ENCODE peak calls at places on chromosomes 12 and 14, in nine cellular contexts. X, R, K, E, B, S, W, Y and V are unnamed samples. For H3K36me3, the result is how much of the 10 kb centered on the place peaks cover.

GRCh38 chr12:26668847-26669246 is 164.1 kb downstream of the ITPR2 start:
- DNase-seq in E (no peak), R (no peak), B (no peak), X (no peak), K (no peak), S (no peak), Y (no peak), W (no peak), V (no peak)

GRCh38 chr12:12714276-12715001 is 2.7 kb upstream of the CDKN1B start:
- DNase-seq in Y (peak), X (peak), E (no peak), R (peak), K (no peak), S (no peak), B (peak), W (no peak), V (no peak)

GRCh38 chr12:84701041-84701440 is 211.6 kb downstream of the SLC6A15 start:
- DNase-seq in B (no peak), Y (no peak), R (no peak), W (no peak), K (no peak), E (no peak), X (no peak), S (no peak), V (no peak)

GRCh38 chr14:75127903-75128595 is 1.2 kb upstream of the NEK9 start:
- DNase-seq in X (no peak), Y (peak), B (no peak), W (no peak), K (no peak), R (no peak), S (no peak), E (peak), V (no peak)

GRCh38 chr14:33377596-33378390 is 439.1 kb downstream of the NPAS3 start:
- DNase-seq in Y (no peak), K (no peak), W (no peak), S (no peak), B (no peak), E (no peak), R (no peak), X (no peak), V (no peak)

GRCh38 chr14:91897121-91897701 is 29.9 kb upstream of the TC2N start:
- DNase-seq in Y (peak), K (no peak), X (no peak), B (peak), E (no peak), W (peak), S (no peak), R (peak), V (peak)

GRCh38 chr14:99647407-99647806 is 2.5 kb downstream of the HHIPL1 start:
- DNase-seq in S (peak), W (no peak), B (no peak), Y (no peak), X (no peak), R (no peak), K (no peak), E (no peak), V (peak)

GRCh38 chr12:66740257-66740656 is 61.4 kb upstream of the GRIP1 start:
- DNase-seq in W (no peak), B (no peak), S (no peak), X (no peak), K (no peak), R (no peak), E (no peak), Y (peak), V (no peak)

GRCh38 chr14:23608454-23608853 is 27.7 kb upstream of the DHRS2 start:
- DNase-seq in X (no peak), Y (peak), R (no peak), E (no peak), B (no peak), S (no peak), K (no peak), W (no peak), V (no peak)

GRCh38 chr12:102955926-102956737 is 1.3 kb upstream of the ASCL1 start:
- DNase-seq in Y (peak), R (peak), E (peak), X (no peak), S (no peak), K (no peak), B (peak), W (peak), V (peak)

GRCh38 chr12:42776396-42776795 is 186.8 kb upstream of the PRICKLE1 start:
- DNase-seq in E (no peak), R (no peak), X (no peak), W (no peak), K (no peak), B (no peak), Y (no peak), S (no peak), V (no peak)

GRCh38 chr12:96850676-96851075 is 56.4 kb upstream of the NEDD1 start:
- DNase-seq in R (no peak), X (no peak), S (no peak), K (no peak), E (no peak), B (no peak), Y (no peak), W (no peak), V (no peak)

GRCh38 chr12:122872815-122873361 is 23.0 kb downstream of the VPS37B start:
- DNase-seq in X (no peak), W (peak), K (no peak), S (no peak), E (peak), Y (peak), R (no peak), B (peak), V (no peak)

GRCh38 chr12:122870163-122870842 is 25.6 kb downstream of the VPS37B start:
- DNase-seq in X (no peak), S (no peak), W (peak), E (no peak), Y (no peak), K (no peak), B (no peak), R (no peak), V (no peak)

GRCh38 chr12:122869207-122869973 is 26.5 kb downstream of the VPS37B start:
- DNase-seq in K (no peak), S (no peak), W (no peak), X (no peak), B (no peak), Y (no peak), R (no peak), E (no peak), V (no peak)

GRCh38 chr12:122871851-122872785 is 23.8 kb downstream of the VPS37B start:
- DNase-seq in B (peak), S (peak), E (peak), K (peak), Y (peak), W (peak), R (peak), X (no peak), V (peak)

GRCh38 chr12:122870867-122871664 is 24.9 kb downstream of the VPS37B start:
- DNase-seq in B (peak), X (no peak), Y (peak), S (no peak), E (peak), K (no peak), W (peak), R (no peak), V (peak)
- H3K36me3 ChIP-seq in B (under half), X (half or more), Y (under half), S (under half), E (under half), K (under half), W (under half), R (under half), V (under half)

GRCh38 chr14:71048393-71048792 is 141.1 kb downstream of the PCNX1 start:
- DNase-seq in B (no peak), R (no peak), W (no peak), Y (no peak), E (no peak), K (no peak), X (no peak), S (no peak), V (peak)
- H3K36me3 ChIP-seq in B (half or more), R (under half), W (under half), Y (under half), E (under half), K (under half), X (half or more), S (under half), V (under half)

DNA sequence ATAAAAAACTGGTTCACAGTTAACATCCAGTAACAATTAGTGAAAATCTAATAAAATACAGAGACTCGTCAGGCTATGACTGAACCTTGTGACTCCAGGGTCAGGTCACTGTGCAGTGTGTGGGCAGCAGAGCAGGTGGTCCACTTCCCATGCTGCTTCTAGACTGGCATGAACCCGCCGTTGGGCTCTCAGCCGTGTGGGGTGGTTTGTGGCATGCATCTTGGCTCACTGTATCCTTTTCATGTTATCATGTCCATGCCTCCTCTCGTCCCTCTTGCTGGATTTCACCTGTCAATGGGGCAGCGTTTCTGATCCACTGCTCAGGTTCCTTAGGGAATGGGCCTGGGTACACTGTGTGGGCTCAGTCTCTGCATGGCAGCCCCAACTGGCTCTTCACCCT is 57.3 kb downstream of the EP400 start:
- DNase-seq in B (no peak), X (no peak), K (no peak), S (no peak), R (no peak), Y (no peak), W (peak), E (no peak), V (peak)
- H3K36me3 ChIP-seq in B (half or more), X (half or more), K (half or more), S (under half), R (under half), Y (under half), W (under half), E (half or more), V (under half)

GRCh38 chr14:39291739-39292138 is 58.0 kb downstream of the MIA2 start:
- DNase-seq in W (no peak), X (no peak), E (no peak), R (no peak), K (no peak), Y (no peak), S (no peak), B (no peak), V (no peak)
- H3K36me3 ChIP-seq in W (under half), X (under half), E (under half), R (under half), K (under half), Y (under half), S (under half), B (half or more), V (under half)

DNA sequence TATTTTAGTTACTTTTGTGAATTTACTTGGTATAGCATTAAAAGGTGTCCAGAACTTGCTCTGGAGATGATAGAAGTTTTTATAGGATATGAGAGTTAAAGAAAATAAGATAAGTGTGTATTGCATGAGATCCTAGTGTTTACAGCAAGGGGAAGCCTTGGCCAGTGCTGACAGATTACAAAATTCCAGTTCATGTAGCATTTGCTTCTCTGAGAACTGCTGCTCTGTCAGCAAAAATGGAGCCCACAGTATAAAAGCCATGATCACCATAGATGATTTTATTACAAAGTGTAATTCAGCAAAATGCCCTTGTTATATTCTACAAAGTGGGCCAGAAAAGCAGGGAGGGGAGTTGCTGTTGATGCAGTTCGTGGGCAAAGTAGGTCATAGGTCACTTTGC is 40.0 kb upstream of the ATF1 start:
- DNase-seq in K (no peak), R (no peak), Y (no peak), E (no peak), S (no peak), B (no peak), W (no peak), X (no peak), V (no peak)
- H3K36me3 ChIP-seq in K (half or more), R (under half), Y (under half), E (under half), S (half or more), B (half or more), W (under half), X (half or more), V (under half)

DNA sequence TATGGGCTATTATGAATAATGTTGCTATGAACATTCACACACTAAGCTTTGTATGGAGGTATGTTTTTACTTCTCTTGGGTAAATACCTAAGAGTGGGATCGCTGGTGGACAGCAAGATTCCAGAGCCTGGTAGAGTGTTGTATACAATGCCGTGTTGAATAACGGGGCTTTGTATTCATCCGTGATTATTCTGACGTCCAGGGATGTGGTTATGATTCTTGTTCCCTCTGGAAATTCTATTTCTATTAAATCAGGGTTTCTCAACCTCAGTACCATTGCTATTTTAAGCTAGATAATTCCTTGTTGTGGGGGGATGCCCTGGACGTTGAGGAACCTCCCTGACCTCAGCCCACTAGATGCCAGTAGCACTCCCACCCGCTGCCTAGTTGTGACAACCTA is 39.0 kb upstream of the CIT start:
- DNase-seq in E (no peak), X (no peak), R (no peak), Y (no peak), K (no peak), B (no peak), W (no peak), S (no peak), V (peak)
- H3K36me3 ChIP-seq in E (under half), X (under half), R (under half), Y (under half), K (under half), B (under half), W (under half), S (under half), V (under half)